ENCODE peak calls at places on chromosomes 16 and 17, in ten cellular contexts. F is A673, Z is breast epithelium, S is body of pancreas, I is upper lobe of right lung, A is lung, O is endodermal cell, L is transverse colon, C is psoas muscle, Q is fibroblast of lung. B is an unnamed sample. For H3K4me1, the result is how much of the 10 kb centered on the place peaks cover.

GRCh38 chr16:75764154-75764768 is 38.0 kb upstream of the CPHXL start:
- DNase-seq in F (peak), Z (peak), S (peak), I (no peak), A (peak), O (peak), L (peak), C (no peak), Q (peak), B (peak)

GRCh38 chr16:79848739-79849518 is 248.4 kb upstream of the MAF start:
- DNase-seq in F (no peak), Z (peak), S (no peak), I (no peak), A (no peak), O (no peak), L (no peak), C (no peak), Q (no peak), B (no peak)

GRCh38 chr16:81752225-81752875 is 26.7 kb upstream of the PLCG2 start:
- DNase-seq in F (no peak), Z (no peak), S (peak), I (peak), A (peak), O (peak), L (peak), C (peak), Q (peak), B (peak)

GRCh38 chr17:17324616-17325015 is 21.4 kb downstream of the NT5M start:
- DNase-seq in F (no peak), Z (no peak), S (no peak), I (no peak), A (no peak), O (peak), L (no peak), C (no peak), Q (no peak), B (no peak)

GRCh38 chr16:30354423-30355143 is 525 bp downstream of the CD2BP2 start:
- DNase-seq in F (no peak), Z (no peak), S (no peak), I (no peak), A (no peak), O (no peak), L (peak), C (no peak), Q (peak), B (no peak)

GRCh38 chr16:82655315-82655714 is 28.5 kb downstream of the CDH13 start:
- DNase-seq in F (peak), Z (no peak), S (peak), I (no peak), A (no peak), O (no peak), L (peak), C (no peak), Q (peak), B (no peak)

GRCh38 chr16:29898786-29899515 is 399 bp downstream of the SEZ6L2 start:
- DNase-seq in F (peak), Z (no peak), S (no peak), I (peak), A (no peak), O (peak), L (peak), C (peak), Q (no peak), B (no peak)

GRCh38 chr16:19228057-19228456 is 57.5 kb upstream of the CLEC19A start:
- DNase-seq in F (no peak), Z (no peak), S (no peak), I (no peak), A (no peak), O (peak), L (no peak), C (no peak), Q (peak), B (peak)

GRCh38 chr17:76270770-76271668 is 5.9 kb downstream of the UBALD2 start:
- DNase-seq in F (no peak), Z (no peak), S (peak), I (no peak), A (no peak), O (no peak), L (no peak), C (peak), Q (no peak), B (no peak)

GRCh38 chr16:2428051-2428786 is 1.0 kb upstream of the CCNF start:
- DNase-seq in F (no peak), Z (no peak), S (peak), I (peak), A (peak), O (peak), L (peak), C (no peak), Q (peak), B (no peak)

GRCh38 chr16:21277045-21277926 is 804 bp downstream of the CRYM start:
- DNase-seq in F (no peak), Z (no peak), S (no peak), I (no peak), A (no peak), O (no peak), L (no peak), C (no peak), Q (no peak), B (peak)

GRCh38 chr16:10868562-10869469 is 8.2 kb upstream of the CIITA start:
- DNase-seq in F (no peak), Z (no peak), S (peak), I (peak), A (no peak), O (no peak), L (peak), C (no peak), Q (no peak), B (no peak)

GRCh38 chr17:63542942-63543821 is 7.1 kb upstream of the DCAF7 start:
- DNase-seq in F (no peak), Z (no peak), S (peak), I (peak), A (no peak), O (peak), L (peak), C (no peak), Q (no peak), B (peak)

GRCh38 chr17:50719924-50720805 is 762 bp downstream of the LUC7L3 start:
- DNase-seq in F (no peak), Z (no peak), S (no peak), I (no peak), A (no peak), O (no peak), L (no peak), C (no peak), Q (no peak), B (no peak)

GRCh38 chr16:12340151-12340733 is 363.7 kb downstream of the SNX29 start:
- DNase-seq in F (no peak), Z (no peak), S (peak), I (no peak), A (peak), O (peak), L (peak), C (no peak), Q (peak), B (no peak)

GRCh38 chr17:63395075-63395815 is 50.9 kb downstream of the CYB561 start:
- DNase-seq in F (no peak), Z (no peak), S (no peak), I (no peak), A (no peak), O (no peak), L (no peak), C (no peak), Q (peak), B (no peak)

GRCh38 chr16:64459402-64459801 is 662.5 kb downstream of the CDH11 start:
- DNase-seq in F (no peak), Z (no peak), S (no peak), I (no peak), A (no peak), O (no peak), L (no peak), C (no peak), Q (peak), B (no peak)

GRCh38 chr16:25089346-25089745 is 22.2 kb upstream of the LCMT1 start:
- DNase-seq in F (no peak), Z (no peak), S (no peak), I (no peak), A (no peak), O (no peak), L (peak), C (no peak), Q (no peak), B (no peak)

GRCh38 chr17:67532326-67532871 is 155.3 kb downstream of the PITPNC1 start:
- DNase-seq in F (no peak), Z (no peak), S (peak), I (no peak), A (no peak), O (peak), L (no peak), C (no peak), Q (no peak), B (no peak)

GRCh38 chr17:76421054-76421427 is 31.9 kb downstream of the UBE2O start:
- DNase-seq in F (no peak), Z (no peak), S (no peak), I (no peak), A (no peak), O (no peak), L (no peak), C (no peak), Q (peak), B (no peak)

GRCh38 chr17:31509805-31510177 is 118.3 kb downstream of the RAB11FIP4 start:
- DNase-seq in F (no peak), Z (no peak), S (peak), I (no peak), A (no peak), O (no peak), L (no peak), C (peak), Q (no peak), B (no peak)

GRCh38 chr17:58121925-58122324 is 26.3 kb upstream of the OR4D1 start:
- DNase-seq in F (peak), Z (no peak), S (no peak), I (no peak), A (no peak), O (peak), L (no peak), C (no peak), Q (peak), B (no peak)

GRCh38 chr17:28372203-28372944 is 880 bp downstream of the SARM1 start:
- DNase-seq in F (peak), Z (no peak), S (no peak), I (peak), A (no peak), O (no peak), L (no peak), C (no peak), Q (peak), B (no peak)

GRCh38 chr17:50834126-50834785 is 1.1 kb upstream of the WFIKKN2 start:
- DNase-seq in F (no peak), Z (no peak), S (no peak), I (no peak), A (no peak), O (peak), L (no peak), C (no peak), Q (no peak), B (no peak)

DNA sequence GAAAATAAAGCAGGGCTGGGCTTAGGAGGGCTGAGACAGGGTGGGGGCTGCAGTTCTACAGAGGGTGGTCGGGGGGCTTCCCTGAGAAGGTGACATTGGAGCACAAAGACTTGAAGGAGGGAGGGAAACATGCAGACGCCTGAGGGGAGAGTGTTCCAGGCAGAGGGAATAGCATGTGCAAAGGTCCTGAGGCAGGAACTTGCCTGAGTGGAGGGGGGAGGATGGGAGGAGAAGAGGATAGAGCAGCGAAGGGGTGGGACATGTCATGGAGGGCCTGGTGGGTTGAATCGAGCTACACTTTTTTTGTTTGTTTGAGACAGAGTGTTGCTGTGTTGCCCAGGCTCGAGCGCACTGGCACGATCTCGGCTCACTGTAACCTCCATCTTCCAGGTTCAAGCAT is 33.0 kb downstream of the GINS3 start:
- DNase-seq in F (no peak), Z (no peak), S (no peak), I (no peak), A (no peak), O (no peak), L (no peak), C (no peak), Q (no peak), B (no peak)
- TF ChIP-seq CTCF in F (no peak), Z (no peak), S (no peak), I (no peak), A (no peak), O (no peak), L (no peak), C (no peak), Q (no peak), B (no peak)

GRCh38 chr16:89397331-89397861 is 93.0 kb downstream of the ANKRD11 start:
- DNase-seq in F (no peak), Z (no peak), S (no peak), I (no peak), A (no peak), O (no peak), L (no peak), C (no peak), Q (no peak), B (no peak)

GRCh38 chr16:89393731-89394406 is 96.5 kb downstream of the ANKRD11 start:
- DNase-seq in F (no peak), Z (no peak), S (peak), I (peak), A (peak), O (peak), L (no peak), C (peak), Q (no peak), B (no peak)

GRCh38 chr16:89395150-89396142 is 94.9 kb downstream of the ANKRD11 start:
- DNase-seq in F (peak), Z (peak), S (peak), I (peak), A (peak), O (no peak), L (peak), C (peak), Q (peak), B (peak)

GRCh38 chr16:89396156-89396555 is 94.2 kb downstream of the ANKRD11 start:
- DNase-seq in F (no peak), Z (no peak), S (no peak), I (no peak), A (no peak), O (no peak), L (no peak), C (peak), Q (no peak), B (no peak)

DNA sequence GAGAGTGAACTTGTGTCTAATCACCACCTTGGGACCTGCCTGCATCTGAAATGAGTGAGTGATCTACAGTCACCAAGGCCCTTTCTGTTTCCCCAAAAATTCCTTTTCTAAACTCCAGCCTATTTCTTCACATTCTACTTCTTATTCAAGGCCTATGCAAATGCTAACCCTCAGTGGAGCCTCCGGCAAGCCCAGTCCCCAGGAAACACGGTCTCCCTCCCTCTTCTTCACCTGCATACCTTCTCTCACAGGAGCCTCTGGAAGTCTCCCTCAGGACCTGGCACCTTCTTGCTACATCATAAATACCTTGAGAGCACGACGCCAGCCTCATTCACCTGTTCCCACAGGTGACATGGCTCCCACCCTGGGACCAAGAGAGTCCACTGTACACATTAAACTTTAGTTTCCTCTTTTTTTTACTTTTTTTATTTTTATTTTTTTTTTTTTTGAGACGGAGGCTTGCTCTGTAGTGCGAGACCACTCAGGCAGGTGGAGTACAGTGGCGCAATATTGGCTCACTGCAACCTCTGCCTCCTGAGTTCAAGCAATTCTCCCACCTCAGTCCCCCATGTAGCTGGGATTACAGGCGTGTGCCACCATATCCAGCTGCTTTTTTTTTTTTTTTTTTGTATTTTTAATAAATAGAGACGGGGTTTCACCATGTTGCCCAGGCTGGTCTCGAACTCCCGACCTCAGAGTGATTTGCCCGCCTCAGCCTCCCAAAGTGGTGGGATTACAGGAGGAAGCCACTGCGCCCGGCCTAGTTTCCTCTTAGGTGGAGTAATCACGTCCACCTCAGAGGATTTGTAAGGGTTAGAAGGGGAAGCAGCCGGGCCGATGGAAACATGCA is 97.3 kb downstream of the ANKRD11 start:
- DNase-seq in F (no peak), Z (no peak), S (no peak), I (no peak), A (no peak), O (peak), L (no peak), C (peak), Q (no peak), B (no peak)
- H3K4me1 ChIP-seq in F (under half), Z (under half), S (under half), I (under half), A (under half), O (under half), L (under half), C (half or more), Q (under half), B (under half)

GRCh38 chr17:10785295-10785694 is 18.6 kb downstream of the TMEM238L start:
- DNase-seq in F (no peak), Z (no peak), S (no peak), I (no peak), A (no peak), O (no peak), L (no peak), C (no peak), Q (no peak), B (no peak)
- H3K27ac ChIP-seq in F (no peak), Z (no peak), S (no peak), I (no peak), A (no peak), O (no peak), L (peak), C (no peak), Q (no peak), B (no peak)

GRCh38 chr16:1330260-1330914 is 3.1 kb upstream of the BAIAP3 start:
- DNase-seq in F (no peak), Z (no peak), S (no peak), I (no peak), A (no peak), O (peak), L (no peak), C (no peak), Q (no peak), B (no peak)
- TF ChIP-seq CTCF in F (peak), Z (no peak), S (peak), I (peak), A (no peak), O (peak), L (peak), C (peak), Q (peak), B (peak)

DNA sequence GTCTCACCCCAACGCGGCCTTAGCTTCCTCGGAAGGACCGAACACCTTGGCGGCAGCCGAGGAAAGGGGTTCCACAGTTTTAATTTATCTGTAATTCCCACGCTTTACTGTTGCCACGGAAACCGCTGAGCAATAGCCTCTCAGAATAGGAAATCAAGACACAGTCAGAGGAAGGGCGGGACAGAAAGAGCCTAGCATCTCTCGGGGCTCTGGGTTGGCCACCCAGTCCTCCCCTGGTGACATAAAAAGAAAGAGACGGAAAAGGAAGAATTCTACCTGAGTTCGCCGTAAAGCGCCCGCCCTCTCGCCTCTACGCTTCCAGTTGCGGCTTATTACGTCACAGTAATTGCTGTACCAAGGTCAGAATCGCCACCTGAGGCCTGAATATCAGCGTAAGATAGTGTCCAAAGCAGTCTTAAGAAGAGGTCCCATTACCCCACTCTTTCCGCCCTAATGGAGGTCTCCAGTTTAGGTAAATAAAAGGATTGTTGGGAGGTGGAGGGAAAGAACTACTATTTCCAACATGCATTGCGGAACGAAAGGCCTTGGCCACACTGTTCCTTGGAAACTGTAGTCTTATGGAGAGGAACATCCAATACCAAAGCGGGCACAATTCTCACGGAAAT is 761 bp upstream of the NBR1 start:
- DNase-seq in F (peak), Z (peak), S (peak), I (peak), A (peak), O (peak), L (peak), C (peak), Q (peak), B (peak)
- H3K4me1 ChIP-seq in F (under half), Z (under half), S (under half), I (under half), A (under half), O (under half), L (under half), C (under half), Q (under half), B (under half)

DNA sequence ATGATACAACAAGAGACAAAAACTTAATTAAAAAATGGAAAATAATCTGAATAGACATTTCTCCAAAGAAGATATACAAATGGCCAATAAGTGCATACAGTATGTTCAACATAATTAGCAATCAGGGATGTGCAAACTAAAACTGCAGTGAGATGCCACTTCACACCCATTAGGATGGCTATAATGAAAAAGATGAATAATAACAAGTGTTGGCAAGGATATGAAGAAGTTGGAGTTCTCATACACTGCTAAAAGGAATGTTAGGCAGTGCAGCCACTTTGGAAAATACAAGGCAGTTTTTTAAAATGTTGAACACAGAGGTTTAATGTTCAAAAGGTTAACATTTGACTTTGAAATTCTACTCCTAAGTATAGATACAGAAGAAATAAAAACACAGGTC is 69.8 kb downstream of the PCTP start:
- DNase-seq in F (no peak), Z (no peak), S (no peak), I (no peak), A (no peak), O (no peak), L (no peak), C (no peak), Q (no peak), B (no peak)
- H3K27ac ChIP-seq in F (no peak), Z (no peak), S (no peak), I (no peak), A (no peak), O (no peak), L (no peak), C (no peak), Q (no peak), B (no peak)

DNA sequence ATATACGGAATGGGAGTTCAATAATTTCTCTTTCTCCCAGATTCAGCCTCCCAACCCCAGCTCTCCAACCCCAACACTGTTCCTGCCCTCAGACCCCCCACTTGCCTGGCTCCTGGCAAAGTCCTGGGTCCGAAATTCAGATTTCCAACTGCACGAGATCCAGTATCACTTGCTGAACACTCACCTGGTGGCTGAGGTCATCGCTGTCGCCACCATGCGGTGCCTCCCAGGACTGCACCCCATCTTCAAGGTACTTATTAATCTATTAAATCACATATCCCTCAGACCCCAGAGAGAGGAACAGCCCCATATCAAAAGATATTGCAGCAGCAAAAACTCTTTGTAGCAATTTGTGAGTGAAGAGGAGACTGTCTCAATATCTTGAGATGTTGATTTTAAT is 5.7 kb downstream of the ALOX12 start:
- DNase-seq in F (no peak), Z (no peak), S (no peak), I (no peak), A (no peak), O (peak), L (no peak), C (no peak), Q (no peak), B (no peak)
- TF ChIP-seq CTCF in F (peak), Z (peak), S (peak), I (peak), A (peak), O (peak), L (peak), C (peak), Q (peak), B (peak)